ENCODE peak calls at places on chromosome 15, in ten cellular contexts. P is CD14-positive monocyte; R is colonic mucosa; H is kidney; S is AG09309; T is HT1080; D is KBM-7; L is Panc1; N is activated CD4-positive, alpha-beta T cell treated with anti-CD3 and anti-CD28 coated beads for 24 hours; M is astrocyte of the spinal cord. W is an unnamed sample.

GRCh38 chr15:51727141-51727897 is 10.1 kb downstream of the LYSMD2 start:
- DNase-seq in S (no peak), N (no peak), D (no peak), T (peak; percentile 53), P (no peak), H (no peak), M (no peak), R (no peak), L (no peak), W (peak; percentile 77)

GRCh38 chr15:95761742-95762141 is 568.8 kb upstream of the NR2F2 start:
- DNase-seq in N (no peak), D (no peak), P (no peak), T (no peak), S (no peak), M (no peak), L (no peak), H (no peak), R (no peak), W (no peak)

GRCh38 chr15:71496336-71496955 is 313.9 kb upstream of the NR2E3 start:
- DNase-seq in M (peak; percentile 20), T (peak; percentile 75), N (no peak), H (no peak), L (no peak), D (no peak), P (no peak), S (no peak), R (no peak), W (peak; percentile 30)

GRCh38 chr15:88649286-88649733 is 10.5 kb downstream of the ISG20 start:
- DNase-seq in M (peak; percentile 87), S (peak; percentile 46), P (no peak), L (no peak), T (peak; percentile 100), R (peak; percentile 22), D (no peak), H (peak; percentile 80), N (peak; percentile 61), W (peak; percentile 91)

GRCh38 chr15:81285461-81285860 is 38.5 kb downstream of the STARD5 start:
- DNase-seq in N (no peak), D (no peak), T (no peak), R (no peak), M (no peak), P (no peak), L (no peak), S (no peak), H (no peak), W (no peak)

GRCh38 chr15:48974865-48975264 is 11.1 kb upstream of the SHC4 start:
- DNase-seq in S (no peak), P (no peak), R (no peak), L (no peak), D (no peak), N (no peak), M (no peak), H (no peak), T (no peak), W (peak; percentile 11)

GRCh38 chr15:55221090-55222011 is 24.6 kb upstream of the RSL24D1 start:
- DNase-seq in P (peak; percentile 55), R (no peak), N (no peak), H (no peak), T (peak; percentile 96), M (peak; percentile 86), D (peak; percentile 94), S (peak; percentile 91), L (no peak), W (peak; percentile 89)

GRCh38 chr15:80058851-80059785 is at the start of gene ZFAND6:
- DNase-seq in M (peak; percentile 96), H (peak; percentile 98), R (peak; percentile 97), D (peak; percentile 100), L (peak; percentile 69), S (peak; percentile 56), N (peak; percentile 93), P (peak; percentile 93), T (peak; percentile 95), W (peak; percentile 95)

GRCh38 chr15:54884312-54884711 is 312.4 kb downstream of the RSL24D1 start:
- DNase-seq in R (no peak), D (peak; percentile 74), P (no peak), T (no peak), H (no peak), N (no peak), M (no peak), S (no peak), L (no peak), W (no peak)

W was measured in EL.